ENCODE peak calls at places on chromosome 4, in seven cellular contexts. P is tibial nerve, O is upper lobe of left lung, X is cardiac muscle cell, L is ascending aorta, G is osteocyte, Z is RWPE1. V is an unnamed sample.

GRCh38 chr4:100016191-100016590 is 66.1 kb upstream of the H2AZ1 start:
- DNase-seq in L (no peak), O (no peak), G (no peak), P (no peak), X (no peak), Z (no peak), V (peak; percentile 48)

GRCh38 chr4:48369248-48369647 is 27.9 kb downstream of the SLAIN2 start:
- DNase-seq in O (no peak), Z (no peak), P (no peak), G (no peak), X (no peak), L (no peak), V (peak; percentile 44)

GRCh38 chr4:186161138-186161537 is 30.2 kb upstream of the CYP4V2 start:
- DNase-seq in G (no peak), O (no peak), P (no peak), Z (no peak), X (no peak), L (no peak), V (no peak)

GRCh38 chr4:83629945-83630684 is 94.2 kb downstream of the GPAT3 start:
- DNase-seq in X (peak; percentile 82), Z (peak; percentile 33), L (no peak), O (peak; percentile 62), P (peak; percentile 8), G (no peak), V (peak; percentile 57)

GRCh38 chr4:2842667-2843022 is 999 bp upstream of the ADD1 start:
- DNase-seq in G (no peak), X (no peak), Z (no peak), P (no peak), O (no peak), L (no peak), V (no peak)

GRCh38 chr4:52926575-52926974 is 64.5 kb downstream of the RASL11B start:
- DNase-seq in P (no peak), G (no peak), O (no peak), X (no peak), Z (no peak), L (no peak), V (no peak)

GRCh38 chr4:107854326-107855030 is 29.7 kb downstream of the SGMS2 start:
- DNase-seq in X (peak; percentile 73), L (no peak), G (no peak), O (no peak), P (no peak), Z (peak; percentile 34), V (no peak)

GRCh38 chr4:140281828-140282227 is 91.6 kb upstream of the SCOC start:
- DNase-seq in Z (no peak), X (peak; percentile 30), O (no peak), P (no peak), L (no peak), G (no peak), V (no peak)

GRCh38 chr4:39044947-39045734 is 12.9 kb upstream of the TMEM156 start:
- DNase-seq in O (no peak), L (peak; percentile 73), Z (peak; percentile 28), P (no peak), X (peak; percentile 44), G (no peak), V (peak; percentile 44)

GRCh38 chr4:180542445-180543100 is 1700.6 kb upstream of the TENM3 start:
- DNase-seq in O (no peak), X (peak; percentile 26), Z (peak; percentile 54), L (no peak), G (no peak), P (no peak), V (peak; percentile 30)

GRCh38 chr4:57064120-57064519 is 46.1 kb downstream of the IGFBP7 start:
- DNase-seq in G (no peak), L (no peak), X (no peak), Z (no peak), O (no peak), P (no peak), V (no peak)

GRCh38 chr4:75708218-75708691 is 16.1 kb upstream of the USO1 start:
- DNase-seq in O (no peak), L (no peak), G (no peak), P (no peak), Z (no peak), X (no peak), V (peak; percentile 37)
- TF ChIP-seq CTCF in O (peak; percentile 35), L (no peak), G (no peak), P (no peak), Z (no peak), X (peak; percentile 38), V (peak; percentile 58)

GRCh38 chr4:61501812-61502211 is 301.7 kb downstream of the ADGRL3 start:
- DNase-seq in X (no peak), P (no peak), G (no peak), L (no peak), O (no peak), Z (no peak), V (no peak)

GRCh38 chr4:61505773-61506640 is 305.9 kb downstream of the ADGRL3 start:
- DNase-seq in L (no peak), O (no peak), P (no peak), X (no peak), G (no peak), Z (no peak), V (no peak)

DNA sequence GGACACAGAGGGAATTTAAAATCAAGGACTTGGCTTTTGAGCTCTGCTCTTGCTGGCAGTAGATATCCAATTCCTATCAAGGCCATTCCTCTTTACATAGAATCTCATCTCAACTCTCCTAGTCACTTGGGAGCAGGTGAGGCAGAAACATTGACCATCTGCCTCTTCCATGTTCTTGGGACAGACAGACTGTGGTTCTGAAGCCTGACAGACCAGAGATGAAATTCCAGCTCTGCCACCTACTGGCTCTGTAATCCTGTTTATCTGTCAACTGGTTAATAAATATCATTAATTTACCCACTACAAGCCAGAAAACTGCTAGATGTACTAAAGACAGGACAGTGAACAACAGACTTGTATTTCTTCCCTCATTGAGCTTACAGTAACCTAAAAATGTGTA is 300.8 kb downstream of the ADGRL3 start:
- DNase-seq in O (no peak), L (no peak), P (no peak), G (no peak), X (peak; percentile 52), Z (peak; percentile 13), V (peak; percentile 73)
- TF ChIP-seq CTCF in O (no peak), L (no peak), P (peak; percentile 14), G (peak; percentile 40), X (peak; percentile 35), Z (peak; percentile 14), V (peak; percentile 67)

DNA sequence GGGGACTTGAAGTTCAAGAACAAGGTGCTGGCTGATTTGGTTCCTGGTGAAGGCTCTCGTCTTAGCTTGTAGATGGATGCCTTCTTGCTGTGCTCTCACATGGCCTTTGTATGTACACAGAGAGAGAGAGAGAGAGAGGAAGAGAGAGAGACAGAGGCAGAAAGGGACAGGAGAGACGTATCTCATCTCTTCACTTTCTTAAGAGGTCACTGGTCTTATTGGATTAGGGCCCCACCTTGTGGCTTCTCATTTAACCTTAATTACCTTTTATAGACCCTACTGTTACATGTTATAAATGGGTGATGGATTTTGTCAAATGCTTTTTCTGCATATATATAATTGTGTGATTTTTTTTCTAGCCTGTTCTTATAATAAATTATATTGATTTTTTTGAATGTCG is 1444.2 kb downstream of the ADGRL3 start:
- DNase-seq in X (peak; percentile 26), G (no peak), L (no peak), O (no peak), Z (peak; percentile 4), P (no peak), V (peak; percentile 43)
- TF ChIP-seq CTCF in X (peak; percentile 8), G (peak; percentile 19), L (peak; percentile 31), O (no peak), Z (peak; percentile 32), P (no peak), V (no peak)

GRCh38 chr4:92304636-92305035 is 870 bp downstream of the GRID2 start:
- DNase-seq in L (no peak), G (no peak), P (no peak), Z (no peak), O (no peak), X (peak; percentile 7), V (peak; percentile 1)

GRCh38 chr4:92304073-92304472 is 307 bp downstream of the GRID2 start:
- DNase-seq in L (no peak), P (no peak), G (no peak), O (no peak), Z (no peak), X (no peak), V (no peak)

GRCh38 chr4:92303621-92304027 is at the start of gene GRID2:
- DNase-seq in L (no peak), G (no peak), Z (peak; percentile 23), O (no peak), P (no peak), X (peak; percentile 32), V (peak; percentile 16)

DNA sequence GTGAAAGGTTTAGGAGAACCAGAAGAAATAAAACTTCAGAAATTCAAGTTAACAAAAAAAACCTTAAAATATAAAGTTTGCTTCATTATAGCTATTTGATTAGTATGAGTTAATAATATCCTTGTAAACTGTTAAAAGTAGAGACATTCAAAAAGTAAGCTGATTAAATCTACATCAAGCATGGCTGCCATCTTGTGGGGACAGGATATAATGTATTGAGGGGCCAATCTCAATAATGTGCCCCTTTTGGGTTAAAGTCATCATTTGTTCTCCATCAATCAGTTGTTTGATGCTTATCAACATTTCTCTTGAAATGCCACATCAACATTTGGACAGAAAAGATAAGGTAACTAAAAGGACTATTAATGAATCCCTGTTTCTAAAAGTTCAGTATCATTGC is 4.6 kb upstream of the GRID2 start:
- DNase-seq in Z (no peak), O (no peak), P (no peak), G (no peak), L (no peak), X (peak; percentile 42), V (peak; percentile 42)
- TF ChIP-seq CTCF in Z (peak; percentile 8), O (no peak), P (no peak), G (peak; percentile 56), L (no peak), X (peak; percentile 51), V (peak; percentile 51)

GRCh38 chr4:168411318-168412150 is 68.8 kb downstream of the DDX60L start:
- DNase-seq in O (no peak), Z (no peak), G (no peak), P (no peak), L (no peak), X (peak; percentile 74), V (peak; percentile 58)
- TF ChIP-seq CTCF in O (no peak), Z (no peak), G (no peak), P (no peak), L (no peak), X (no peak), V (no peak)

GRCh38 chr4:13612569-13612968 is 15.0 kb downstream of the BOD1L1 start:
- DNase-seq in Z (no peak), P (no peak), X (no peak), G (no peak), O (no peak), L (no peak), V (peak; percentile 46)
- TF ChIP-seq CTCF in Z (no peak), P (no peak), X (no peak), G (no peak), O (no peak), L (no peak), V (no peak)

GRCh38 chr4:79237836-79238235 is 88.0 kb downstream of the NAA11 start:
- DNase-seq in P (no peak), O (no peak), X (no peak), G (no peak), Z (no peak), L (no peak), V (peak; percentile 4)

GRCh38 chr4:79247695-79248394 is 78.0 kb downstream of the NAA11 start:
- DNase-seq in P (no peak), O (no peak), X (no peak), G (no peak), L (no peak), Z (no peak), V (no peak)

GRCh38 chr4:79241846-79242245 is 84.0 kb downstream of the NAA11 start:
- DNase-seq in L (no peak), P (no peak), Z (no peak), X (peak; percentile 49), O (no peak), G (no peak), V (peak; percentile 50)
- TF ChIP-seq CTCF in L (no peak), P (no peak), Z (no peak), X (peak; percentile 23), O (no peak), G (no peak), V (peak; percentile 32)